ENCODE peak calls at places on chromosomes 3 and 15, in five cellular contexts. R, Z, V, C and P are unnamed samples.

GRCh38 chr3:50493623-50494022 is 9.8 kb downstream of the CACNA2D2 start:
- DNase-seq in R (no peak), Z (no peak), V (no peak), C (no peak), P (no peak)

GRCh38 chr3:31041161-31041978 is 146.9 kb upstream of the GADL1 start:
- DNase-seq in R (no peak), Z (no peak), V (no peak), C (no peak), P (no peak)

GRCh38 chr15:55526559-55527036 is 18.6 kb upstream of the DNAAF4 start:
- DNase-seq in R (no peak), Z (peak; percentile 63), V (peak; percentile 61), C (peak; percentile 66), P (no peak)

GRCh38 chr15:64720188-64720587 is 55.2 kb downstream of the RBPMS2 start:
- DNase-seq in R (no peak), Z (no peak), V (peak; percentile 86), C (no peak), P (no peak)

GRCh38 chr15:88603885-88604284 is 17.3 kb upstream of the AEN start:
- DNase-seq in R (no peak), Z (peak; percentile 34), V (no peak), C (no peak), P (no peak)

GRCh38 chr15:90730290-90730689 is 13.1 kb downstream of the BLM start:
- DNase-seq in R (no peak), Z (no peak), V (no peak), C (no peak), P (no peak)

GRCh38 chr3:60064210-60065178 is 1014.7 kb upstream of the CFAP20DC start:
- DNase-seq in R (no peak), Z (no peak), V (no peak), C (peak; percentile 65), P (no peak)

GRCh38 chr3:23712656-23713559 is 92.8 kb upstream of the UBE2E1 start:
- DNase-seq in R (no peak), Z (peak; percentile 86), V (peak; percentile 64), C (no peak), P (no peak)

GRCh38 chr3:36792342-36792741 is 28.0 kb upstream of the DCLK3 start:
- DNase-seq in R (no peak), Z (peak; percentile 78), V (no peak), C (peak; percentile 34), P (no peak)

GRCh38 chr3:108406661-108407206 is 103.7 kb downstream of the MYH15 start:
- DNase-seq in R (no peak), Z (peak; percentile 52), V (no peak), C (peak; percentile 82), P (no peak)

GRCh38 chr3:150945226-150945625 is 27.3 kb downstream of the CLRN1 start:
- DNase-seq in R (no peak), Z (no peak), V (no peak), C (no peak), P (no peak)

GRCh38 chr15:81256916-81257315 is 60.2 kb downstream of the IL16 start:
- DNase-seq in R (no peak), Z (peak; percentile 38), V (no peak), C (peak; percentile 42), P (no peak)

GRCh38 chr15:89406756-89407650 is 72.4 kb upstream of the POLG start:
- DNase-seq in R (no peak), Z (peak; percentile 72), V (no peak), C (no peak), P (no peak)

GRCh38 chr3:8069981-8070380 is 431.6 kb upstream of the LMCD1 start:
- DNase-seq in R (no peak), Z (no peak), V (no peak), C (no peak), P (no peak)

GRCh38 chr3:160754371-160754854 is 1.6 kb upstream of the PPM1L start:
- DNase-seq in R (peak; percentile 69), Z (peak; percentile 74), V (peak; percentile 67), C (peak; percentile 39), P (no peak)

GRCh38 chr3:156628095-156628690 is 46.2 kb upstream of the TIPARP start:
- DNase-seq in R (no peak), Z (no peak), V (no peak), C (no peak), P (no peak)

GRCh38 chr3:101898752-101899169 is 49.4 kb downstream of the NFKBIZ start:
- DNase-seq in R (no peak), Z (no peak), V (no peak), C (no peak), P (no peak)

GRCh38 chr15:80260566-80260965 is 8.6 kb upstream of the CTXND1 start:
- DNase-seq in R (no peak), Z (no peak), V (no peak), C (no peak), P (no peak)

GRCh38 chr15:38894260-38894948 is 329.8 kb upstream of the RASGRP1 start:
- DNase-seq in R (no peak), Z (no peak), V (no peak), C (no peak), P (no peak)

GRCh38 chr3:189961525-189962161 is 159.1 kb downstream of the P3H2 start:
- DNase-seq in R (peak; percentile 73), Z (peak; percentile 85), V (peak; percentile 95), C (peak; percentile 65), P (peak; percentile 54)

GRCh38 chr15:25397110-25397509 is 41.7 kb downstream of the UBE3A start:
- DNase-seq in R (no peak), Z (no peak), V (no peak), C (no peak), P (no peak)

GRCh38 chr15:72358532-72359180 is 17.2 kb downstream of the HEXA start:
- DNase-seq in R (peak; percentile 67), Z (no peak), V (peak; percentile 88), C (no peak), P (no peak)

GRCh38 chr15:49215768-49216739 is 46.0 kb downstream of the GALK2 start:
- DNase-seq in R (peak; percentile 76), Z (peak; percentile 44), V (peak; percentile 70), C (no peak), P (no peak)

GRCh38 chr3:177835008-177835407 is 637.7 kb upstream of the TBL1XR1 start:
- DNase-seq in R (no peak), Z (no peak), V (no peak), C (no peak), P (no peak)

GRCh38 chr15:38930851-38931572 is 366.4 kb upstream of the RASGRP1 start:
- DNase-seq in R (no peak), Z (no peak), V (no peak), C (no peak), P (no peak)

GRCh38 chr3:8488877-8489865 is 12.5 kb upstream of the LMCD1 start:
- DNase-seq in R (no peak), Z (peak; percentile 24), V (no peak), C (no peak), P (no peak)

GRCh38 chr3:126857928-126858327 is 125.0 kb upstream of the PLXNA1 start:
- DNase-seq in R (no peak), Z (no peak), V (no peak), C (no peak), P (no peak)

GRCh38 chr15:73932381-73933191 is 6.3 kb downstream of the LOXL1 start:
- DNase-seq in R (no peak), Z (no peak), V (no peak), C (no peak), P (no peak)
- H3K4me1 ChIP-seq in R (peaks cover 13% of the 10 kb centered on the region), Z (peaks cover 34% of the 10 kb centered on the region), V (peaks cover 18% of the 10 kb centered on the region), C (peaks cover 46% of the 10 kb centered on the region), P (peaks cover 6% of the 10 kb centered on the region)

GRCh38 chr3:18443670-18444596 is 18.8 kb upstream of the SATB1 start:
- DNase-seq in R (peak; percentile 55), Z (peak; percentile 64), V (no peak), C (no peak), P (peak; percentile 59)

GRCh38 chr3:18442743-18443669 is 17.9 kb upstream of the SATB1 start:
- DNase-seq in R (no peak), Z (peak; percentile 2), V (no peak), C (peak; percentile 53), P (peak; percentile 34)

GRCh38 chr3:18446067-18446793 is 21.1 kb upstream of the SATB1 start:
- DNase-seq in R (no peak), Z (peak; percentile 14), V (no peak), C (no peak), P (no peak)

GRCh38 chr3:18445421-18446066 is 20.4 kb upstream of the SATB1 start:
- DNase-seq in R (no peak), Z (peak; percentile 27), V (no peak), C (peak; percentile 87), P (peak; percentile 70)

GRCh38 chr3:18444597-18445420 is 19.7 kb upstream of the SATB1 start:
- DNase-seq in R (peak; percentile 89), Z (peak; percentile 92), V (peak; percentile 68), C (peak; percentile 87), P (peak; percentile 69)
- H3K27me3 ChIP-seq in R (no peaks in the 10 kb centered on the region), Z (peaks cover 71% of the 10 kb centered on the region), V (peaks cover 29% of the 10 kb centered on the region), C (peaks cover 14% of the 10 kb centered on the region), P (no peaks in the 10 kb centered on the region)

GRCh38 chr15:52113246-52113645 is 671 bp upstream of the BCL2L10 start:
- DNase-seq in R (no peak), Z (no peak), V (no peak), C (no peak), P (no peak)

GRCh38 chr15:52113708-52114107 is 1.1 kb upstream of the BCL2L10 start:
- DNase-seq in R (no peak), Z (no peak), V (no peak), C (no peak), P (no peak)

GRCh38 chr15:52114256-52114655 is 1.7 kb upstream of the BCL2L10 start:
- DNase-seq in R (no peak), Z (no peak), V (no peak), C (no peak), P (no peak)

GRCh38 chr15:52111517-52112202 is 915 bp downstream of the BCL2L10 start:
- DNase-seq in R (no peak), Z (no peak), V (no peak), C (no peak), P (no peak)

GRCh38 chr15:52112203-52112750 is 298 bp downstream of the BCL2L10 start:
- DNase-seq in R (peak; percentile 55), Z (no peak), V (no peak), C (peak; percentile 50), P (peak; percentile 63)
- H3K4me3 ChIP-seq in R (peak overlapping the region; percentile 16), Z (no peak overlapping the region), V (no peak overlapping the region), C (no peak overlapping the region), P (peak overlapping the region; percentile 50)

GRCh38 chr3:81743096-81744025 is 18.1 kb downstream of the GBE1 start:
- DNase-seq in R (no peak), Z (no peak), V (peak; percentile 73), C (no peak), P (no peak)

GRCh38 chr3:81744366-81744765 is 17.1 kb downstream of the GBE1 start:
- DNase-seq in R (no peak), Z (no peak), V (no peak), C (no peak), P (no peak)

GRCh38 chr3:81742581-81742980 is 18.9 kb downstream of the GBE1 start:
- DNase-seq in R (no peak), Z (no peak), V (no peak), C (no peak), P (no peak)

GRCh38 chr3:81741214-81741613 is 20.2 kb downstream of the GBE1 start:
- DNase-seq in R (no peak), Z (no peak), V (no peak), C (no peak), P (no peak)

DNA sequence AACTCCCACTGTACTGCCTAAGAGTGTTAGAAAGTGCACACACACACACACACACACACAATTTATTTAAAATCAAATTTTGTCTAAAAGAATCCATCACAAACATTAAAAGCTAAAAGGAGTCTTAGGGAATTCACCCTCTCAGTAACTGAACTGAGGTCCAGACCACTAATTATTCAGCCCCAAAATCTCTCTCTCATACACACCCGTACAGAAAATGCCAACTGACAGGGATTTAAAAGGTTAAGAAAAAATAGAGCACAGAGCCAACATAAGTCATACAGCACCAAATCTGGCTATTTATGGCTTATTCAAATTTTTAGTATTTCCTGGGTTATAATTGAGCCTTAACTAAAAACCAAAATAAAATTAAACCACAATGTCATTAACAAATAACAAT is 20.7 kb downstream of the GBE1 start:
- DNase-seq in R (no peak), Z (no peak), V (no peak), C (no peak), P (no peak)
- H3K4me1 ChIP-seq in R (peaks cover 1% of the 10 kb centered on the region), Z (no peaks in the 10 kb centered on the region), V (peaks cover 28% of the 10 kb centered on the region), C (no peaks in the 10 kb centered on the region), P (no peaks in the 10 kb centered on the region)